ENCODE peak calls at places on chromosome 10, in eight cellular contexts. W is nucleus accumbens, H is NCI-H446, P is HFF-Myc, K is NAMALWA, S is substantia nigra, T is nephron progenitor cell, C is T-helper 17 cell. Q is an unnamed sample.

GRCh38 chr10:93160829-93161228 is 87.1 kb downstream of the CYP26A1 start:
- DNase-seq in W (no peak), H (no peak), P (no peak), K (no peak), S (no peak), T (no peak), C (no peak), Q (peak)

GRCh38 chr10:101001225-101002035 is 1.8 kb downstream of the LZTS2 start:
- DNase-seq in W (peak), H (no peak), P (no peak), K (no peak), S (peak), T (peak), C (no peak), Q (peak)

GRCh38 chr10:59907918-59908807 is 1.8 kb upstream of the CCDC6 start:
- DNase-seq in W (no peak), H (no peak), P (peak), K (peak), S (peak), T (peak), C (no peak), Q (peak)

GRCh38 chr10:55628260-55628701 is 732.8 kb downstream of the ZWINT start:
- DNase-seq in W (no peak), H (no peak), P (no peak), K (no peak), S (no peak), T (peak), C (no peak), Q (no peak)

GRCh38 chr10:110529596-110530011 is 31.9 kb downstream of the DUSP5 start:
- DNase-seq in W (no peak), H (no peak), P (no peak), K (no peak), S (no peak), T (no peak), C (peak), Q (no peak)

GRCh38 chr10:104246981-104247380 is 7.7 kb upstream of the GSTO1 start:
- DNase-seq in W (no peak), H (no peak), P (no peak), K (no peak), S (no peak), T (no peak), C (no peak), Q (peak)

GRCh38 chr10:79176052-79176501 is 107.3 kb downstream of the ZMIZ1 start:
- DNase-seq in W (no peak), H (no peak), P (no peak), K (no peak), S (no peak), T (no peak), C (no peak), Q (no peak)

GRCh38 chr10:26336979-26337378 is 101.2 kb upstream of the APBB1IP start:
- DNase-seq in W (no peak), H (no peak), P (no peak), K (no peak), S (no peak), T (no peak), C (no peak), Q (no peak)

GRCh38 chr10:30756896-30757295 is 127.3 kb upstream of the LYZL2 start:
- DNase-seq in W (no peak), H (no peak), P (no peak), K (no peak), S (no peak), T (no peak), C (no peak), Q (no peak)

GRCh38 chr10:132305654-132306340 is 2.0 kb downstream of the STK32C start:
- DNase-seq in W (no peak), H (no peak), P (no peak), K (no peak), S (no peak), T (no peak), C (no peak), Q (no peak)

GRCh38 chr10:52566471-52567246 is 205.9 kb downstream of the MBL2 start:
- DNase-seq in W (no peak), H (no peak), P (no peak), K (peak), S (no peak), T (no peak), C (no peak), Q (peak)

GRCh38 chr10:106973301-106973700 is 191.2 kb downstream of the SORCS1 start:
- DNase-seq in W (no peak), H (no peak), P (no peak), K (no peak), S (no peak), T (no peak), C (no peak), Q (no peak)

GRCh38 chr10:51389415-51390342 is 309.7 kb downstream of the CSTF2T start:
- DNase-seq in W (peak), H (no peak), P (peak), K (peak), S (peak), T (peak), C (no peak), Q (peak)

GRCh38 chr10:124168581-124168980 is 75.2 kb upstream of the CHST15 start:
- DNase-seq in W (no peak), H (no peak), P (no peak), K (no peak), S (no peak), T (no peak), C (no peak), Q (no peak)

GRCh38 chr10:78742730-78743615 is 325.8 kb upstream of the ZMIZ1 start:
- DNase-seq in W (no peak), H (no peak), P (peak), K (no peak), S (no peak), T (peak), C (no peak), Q (no peak)

GRCh38 chr10:98150544-98150943 is 16.1 kb downstream of the R3HCC1L start:
- DNase-seq in W (no peak), H (no peak), P (no peak), K (no peak), S (no peak), T (no peak), C (no peak), Q (peak)

GRCh38 chr10:128739937-128740336 is 613.7 kb upstream of the MKI67 start:
- DNase-seq in W (no peak), H (no peak), P (no peak), K (no peak), S (no peak), T (no peak), C (no peak), Q (peak)

GRCh38 chr10:34489973-34490372 is 325.1 kb downstream of the PARD3 start:
- DNase-seq in W (no peak), H (no peak), P (peak), K (no peak), S (no peak), T (no peak), C (no peak), Q (peak)

GRCh38 chr10:59684006-59684405 is 25.6 kb downstream of the SLC16A9 start:
- DNase-seq in W (no peak), H (no peak), P (no peak), K (no peak), S (no peak), T (no peak), C (no peak), Q (no peak)

Q was measured in HT1080.